ENCODE peak calls at places on chromosomes 1 and 21, in ten cellular contexts. C is psoas muscle; Z is coronary artery; Y is IMR-90; E is AG04450; G is CD8-positive, alpha-beta memory T cell; X is brain microvascular endothelial cell; R is tibial nerve; S is thoracic aorta; M is transverse colon. D is an unnamed sample.

GRCh38 chr21:28752131-28752530 is 240.5 kb downstream of the LTN1 start:
- DNase-seq in C (no peak), S (no peak), R (no peak), Y (no peak), G (no peak), X (no peak), M (no peak), Z (no peak), E (no peak), D (no peak)

GRCh38 chr1:81549588-81550127 is 251.1 kb upstream of the ADGRL2 start:
- DNase-seq in G (no peak), C (no peak), X (peak), M (no peak), Z (no peak), R (no peak), S (no peak), E (peak), Y (peak), D (peak)

GRCh38 chr1:37808369-37809319 is 636 bp upstream of the YRDC start:
- DNase-seq in X (peak), E (no peak), R (peak), S (peak), G (no peak), Z (peak), M (peak), C (peak), Y (peak), D (no peak)

GRCh38 chr1:244074559-244075171 is 23.6 kb downstream of the ZBTB18 start:
- DNase-seq in E (no peak), M (peak), Z (no peak), R (no peak), S (no peak), Y (no peak), X (no peak), G (peak), C (no peak), D (no peak)

GRCh38 chr1:50424045-50424939 is 1.0 kb upstream of the DMRTA2 start:
- DNase-seq in C (no peak), X (no peak), Z (no peak), S (no peak), G (no peak), E (no peak), R (no peak), Y (no peak), M (no peak), D (no peak)

GRCh38 chr1:89390707-89391106 is 26.8 kb downstream of the GBP6 start:
- DNase-seq in Y (no peak), R (no peak), M (no peak), S (no peak), G (no peak), E (no peak), X (no peak), Z (no peak), C (no peak), D (no peak)

GRCh38 chr1:240274569-240274968 is 182.9 kb downstream of the FMN2 start:
- DNase-seq in Y (no peak), R (no peak), E (no peak), S (no peak), G (no peak), M (no peak), C (no peak), X (no peak), Z (no peak), D (no peak)

GRCh38 chr1:210535796-210536195 is 207.1 kb downstream of the HHAT start:
- DNase-seq in C (no peak), E (no peak), X (no peak), S (no peak), M (no peak), Y (no peak), G (no peak), R (no peak), Z (no peak), D (no peak)

GRCh38 chr1:179591592-179592580 is at the start of gene TDRD5:
- DNase-seq in X (no peak), G (no peak), E (no peak), Z (no peak), M (peak), Y (no peak), C (no peak), R (no peak), S (no peak), D (no peak)

GRCh38 chr1:205568469-205569361 is 63.1 kb downstream of the ELK4 start:
- DNase-seq in E (no peak), R (no peak), G (no peak), Z (peak), X (no peak), C (no peak), M (peak), Y (no peak), S (no peak), D (no peak)

GRCh38 chr1:246012271-246012854 is 494.7 kb downstream of the SMYD3 start:
- DNase-seq in Y (peak), Z (no peak), X (no peak), S (no peak), E (no peak), R (no peak), C (no peak), M (no peak), G (no peak), D (peak)

GRCh38 chr1:17922833-17923232 is 167.7 kb downstream of the ACTL8 start:
- DNase-seq in G (no peak), X (peak), R (no peak), E (no peak), M (peak), Z (no peak), S (no peak), C (peak), Y (peak), D (no peak)

GRCh38 chr1:9652379-9653194 is 1.1 kb downstream of the PIK3CD start:
- DNase-seq in R (no peak), M (peak), X (peak), S (no peak), Z (no peak), E (no peak), C (peak), G (peak), Y (peak), D (no peak)

GRCh38 chr1:156898151-156898550 is 4.6 kb downstream of the PEAR1 start:
- DNase-seq in Y (peak), Z (no peak), E (peak), S (no peak), R (no peak), G (no peak), X (peak), M (no peak), C (peak), D (no peak)

GRCh38 chr1:94865369-94865768 is 45.2 kb downstream of the SLC44A3 start:
- DNase-seq in Z (no peak), C (no peak), G (no peak), R (no peak), S (no peak), M (no peak), E (no peak), Y (peak), X (no peak), D (no peak)

GRCh38 chr1:218521414-218522169 is 176.5 kb downstream of the TGFB2 start:
- DNase-seq in C (peak), G (peak), Z (no peak), S (peak), E (no peak), R (peak), Y (peak), X (no peak), M (peak), D (peak)

DNA sequence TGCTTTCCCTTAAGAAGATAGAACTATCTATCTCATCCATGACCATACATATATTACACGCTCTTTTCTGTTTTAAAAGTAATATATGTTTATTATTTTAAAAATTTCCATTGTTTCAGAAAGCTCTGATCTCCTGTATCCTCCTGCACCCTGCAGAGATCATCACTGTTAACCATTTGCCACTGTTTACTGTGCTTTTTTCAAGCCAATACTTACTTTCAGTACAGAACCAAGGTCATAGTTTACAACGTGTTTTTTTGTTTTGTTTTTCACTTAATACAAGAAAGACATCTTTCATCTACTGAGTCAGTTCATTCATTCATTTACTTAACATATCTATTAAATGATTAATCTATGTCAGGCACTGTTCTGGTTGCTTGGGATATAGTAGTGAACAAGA is 10.2 kb downstream of the SESN2 start:
- DNase-seq in X (no peak), Z (no peak), S (no peak), G (no peak), R (no peak), E (no peak), Y (no peak), M (no peak), C (no peak), D (no peak)
- H3K27ac ChIP-seq in X (no peak), Z (no peak), S (no peak), G (no peak), R (no peak), E (no peak), Y (no peak), M (no peak), C (no peak), D (no peak)

GRCh38 chr1:167516404-167517388 is 1.6 kb downstream of the CD247 start:
- DNase-seq in X (no peak), Z (no peak), R (no peak), M (no peak), Y (no peak), E (no peak), C (no peak), S (no peak), G (peak), D (no peak)

GRCh38 chr1:167517535-167518330 is 596 bp downstream of the CD247 start:
- DNase-seq in M (peak), Z (no peak), R (no peak), X (peak), G (peak), C (peak), S (no peak), Y (no peak), E (no peak), D (no peak)

GRCh38 chr1:167515893-167516321 is 2.4 kb downstream of the CD247 start:
- DNase-seq in X (no peak), C (no peak), R (no peak), S (no peak), E (no peak), M (no peak), Y (no peak), Z (no peak), G (no peak), D (no peak)

GRCh38 chr1:167520711-167521206 is 2.4 kb upstream of the CD247 start:
- DNase-seq in Y (no peak), X (no peak), R (no peak), E (no peak), C (no peak), S (no peak), Z (no peak), G (no peak), M (no peak), D (no peak)

DNA sequence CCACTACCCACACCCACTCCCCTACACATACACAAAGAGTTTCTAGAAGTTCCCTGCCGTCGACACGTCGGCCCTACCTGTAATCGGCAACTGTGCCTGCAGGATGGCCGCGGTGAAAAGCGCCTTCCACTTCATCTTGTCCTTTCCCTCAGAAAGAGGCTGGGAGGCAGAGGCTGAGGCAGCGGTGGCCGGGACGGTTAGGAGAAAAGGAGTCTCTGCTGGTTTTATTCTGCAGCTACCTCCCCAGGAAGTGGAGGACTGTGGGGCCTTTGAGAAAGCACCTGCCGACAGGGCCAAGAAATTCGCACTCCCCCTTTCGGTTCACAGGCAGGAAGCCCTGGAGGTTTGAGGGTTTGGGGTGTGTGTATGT is at the start of gene CD247:
- DNase-seq in M (peak), X (no peak), Z (no peak), S (no peak), G (peak), R (no peak), E (no peak), C (no peak), Y (no peak), D (no peak)
- H3K4me3 ChIP-seq in M (no peak), X (no peak), Z (no peak), S (peak), G (peak), R (no peak), E (no peak), C (no peak), Y (no peak), D (no peak)

DNA sequence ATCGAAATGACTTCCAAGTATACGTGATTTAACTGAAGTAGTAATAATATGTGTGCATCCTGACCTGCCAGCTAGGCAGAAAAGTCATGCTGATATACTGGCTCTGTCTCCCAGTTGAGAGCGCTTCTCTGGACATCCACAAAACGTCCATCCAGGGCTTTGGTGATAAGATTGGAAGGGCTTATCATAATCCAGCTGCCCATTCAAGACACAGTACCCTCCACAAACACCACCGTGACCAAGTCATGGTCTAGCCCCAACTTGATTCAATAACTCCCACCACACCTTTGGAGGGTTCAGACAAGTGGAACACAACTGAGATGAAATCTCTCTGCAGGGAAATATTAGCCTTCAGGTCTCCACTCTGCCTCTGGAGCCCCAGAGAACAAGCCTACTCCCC is 76.2 kb downstream of the CD46 start:
- DNase-seq in R (no peak), E (no peak), Z (no peak), C (no peak), G (no peak), S (no peak), X (no peak), M (no peak), Y (no peak), D (no peak)
- H3K27ac ChIP-seq in R (peak), E (no peak), Z (peak), C (peak), G (peak), S (peak), X (peak), M (peak), Y (no peak), D (no peak)

DNA sequence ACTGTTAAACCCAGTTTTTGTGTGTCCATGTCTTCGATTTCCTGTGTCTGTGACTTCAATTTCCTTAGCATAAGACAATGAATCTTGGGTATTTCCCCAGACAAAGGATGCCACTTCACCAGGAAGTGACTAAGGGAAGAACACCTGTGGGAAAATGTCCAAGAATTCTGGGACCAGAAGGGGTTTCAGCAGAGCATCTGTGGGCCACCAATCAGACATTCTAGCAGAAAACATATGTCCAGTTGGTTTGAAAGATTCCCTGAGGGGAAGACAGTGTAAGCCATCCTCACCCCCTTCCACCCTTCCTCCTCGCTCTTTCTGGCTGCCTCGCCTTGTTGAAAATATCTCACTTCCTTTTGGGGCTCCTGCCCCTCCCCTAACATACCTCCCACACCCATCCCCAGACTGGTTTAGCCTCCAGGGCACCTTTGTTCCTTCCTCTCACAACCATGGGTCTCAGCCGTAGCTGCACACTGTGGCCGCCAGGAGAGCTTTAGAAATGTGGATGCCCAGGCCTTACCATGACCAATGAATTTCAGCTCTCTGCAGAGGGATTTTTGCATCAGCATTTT is 25.5 kb upstream of the IFNAR1 start:
- DNase-seq in Z (no peak), C (no peak), E (no peak), R (no peak), X (no peak), S (no peak), G (no peak), Y (no peak), M (peak), D (no peak)
- H3K4me3 ChIP-seq in Z (no peak), C (no peak), E (no peak), R (no peak), X (no peak), S (no peak), G (peak), Y (no peak), M (no peak), D (no peak)

DNA sequence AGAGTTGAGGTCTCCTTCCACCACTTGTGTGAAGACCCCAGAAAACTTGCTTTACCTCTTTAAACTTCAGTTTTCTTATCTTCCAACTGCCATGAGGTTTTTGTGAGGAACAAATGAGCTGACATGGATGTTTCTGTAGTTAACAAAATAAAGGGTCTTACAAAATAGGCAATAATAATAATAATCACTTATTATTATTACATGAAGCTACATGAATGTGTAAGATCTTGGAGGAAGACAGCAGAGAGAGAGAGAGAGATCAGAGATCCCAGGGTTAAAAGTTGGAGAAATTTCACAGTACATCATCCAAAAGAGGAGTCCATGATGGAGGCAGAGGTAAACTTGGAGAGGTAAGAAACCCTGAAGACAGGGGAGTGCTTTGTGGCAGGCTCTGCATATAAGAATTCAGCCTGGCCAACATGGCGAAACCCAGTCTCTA is 10.7 kb downstream of the RCC1 start:
- DNase-seq in Z (no peak), R (no peak), Y (no peak), E (no peak), X (no peak), C (no peak), S (no peak), M (no peak), G (no peak), D (no peak)
- H3K27ac ChIP-seq in Z (no peak), R (no peak), Y (no peak), E (no peak), X (no peak), C (peak), S (no peak), M (no peak), G (no peak), D (no peak)

DNA sequence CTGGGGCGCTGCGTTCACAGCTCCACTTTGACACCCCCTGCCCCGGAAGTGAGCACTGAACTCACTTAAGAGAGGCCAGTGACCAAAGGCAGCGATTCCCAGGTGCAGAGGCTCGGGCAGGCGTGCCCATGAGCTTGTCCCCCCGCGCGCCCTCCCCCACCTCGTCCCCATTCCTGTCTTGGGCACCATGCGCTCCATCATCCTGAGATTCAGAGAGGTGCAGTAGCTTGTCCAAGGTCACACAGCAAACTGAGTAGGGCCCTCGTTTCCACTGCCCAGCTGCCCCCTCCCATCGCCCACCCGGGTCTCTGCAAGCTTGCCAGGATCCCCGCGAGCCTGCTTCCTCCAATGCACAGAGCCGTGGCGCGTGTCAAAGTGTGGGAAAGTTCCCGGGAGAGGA is 68.0 kb downstream of the SYT2 start:
- DNase-seq in M (no peak), S (no peak), C (no peak), Y (no peak), R (no peak), G (no peak), Z (no peak), X (no peak), E (no peak), D (no peak)
- H3K4me3 ChIP-seq in M (peak), S (peak), C (no peak), Y (no peak), R (no peak), G (no peak), Z (peak), X (no peak), E (no peak), D (peak)

GRCh38 chr1:119674110-119674509 is 26.0 kb upstream of the ZNF697 start:
- DNase-seq in E (no peak), S (no peak), M (no peak), Y (peak), Z (no peak), R (no peak), G (no peak), X (peak), C (no peak), D (no peak)
- H3K27ac ChIP-seq in E (no peak), S (no peak), M (no peak), Y (no peak), Z (peak), R (peak), G (no peak), X (peak), C (no peak), D (no peak)